ENCODE peak calls at places on chromosomes 16 and 17, in four cellular contexts. One of them, this sample, is unnamed.

GRCh38 chr17:13128676-13129075 is 110.8 kb upstream of the ELAC2 start:
- DNase-seq in RKO: no peak
- DNase-seq in left lung: no peak
- DNase-seq in dermis microvascular lymphatic vessel endothelial cell: no peak
- DNase-seq in this sample: no peak

GRCh38 chr17:73625975-73626706 is 18.1 kb downstream of the SDK2 start:
- DNase-seq in left lung: no peak
- DNase-seq in RKO: no peak
- DNase-seq in dermis microvascular lymphatic vessel endothelial cell: no peak
- DNase-seq in this sample: no peak

GRCh38 chr17:38657824-38658740 is 16.7 kb downstream of the EPOP start:
- DNase-seq in dermis microvascular lymphatic vessel endothelial cell: no peak
- DNase-seq in RKO: no peak
- DNase-seq in left lung: no peak
- DNase-seq in this sample: no peak

GRCh38 chr16:22369221-22369811 is 5.1 kb downstream of the CDR2 start:
- DNase-seq in left lung: no peak
- DNase-seq in dermis microvascular lymphatic vessel endothelial cell: no peak
- DNase-seq in RKO: peak; percentile 78
- DNase-seq in this sample: no peak

GRCh38 chr16:5966004-5966403 is 868.4 kb upstream of the EEF2KMT start:
- DNase-seq in left lung: no peak
- DNase-seq in dermis microvascular lymphatic vessel endothelial cell: no peak
- DNase-seq in RKO: no peak
- DNase-seq in this sample: no peak

GRCh38 chr17:33520404-33521032 is 227.4 kb upstream of the ASIC2 start:
- DNase-seq in dermis microvascular lymphatic vessel endothelial cell: no peak
- DNase-seq in left lung: no peak
- DNase-seq in RKO: peak; percentile 37
- DNase-seq in this sample: no peak

GRCh38 chr16:64657316-64658011 is 464.4 kb downstream of the CDH11 start:
- DNase-seq in dermis microvascular lymphatic vessel endothelial cell: no peak
- DNase-seq in RKO: no peak
- DNase-seq in left lung: no peak
- DNase-seq in this sample: no peak

GRCh38 chr16:9610727-9611126 is 519.3 kb downstream of the HAPSTR1 start:
- DNase-seq in RKO: no peak
- DNase-seq in left lung: no peak
- DNase-seq in dermis microvascular lymphatic vessel endothelial cell: no peak
- DNase-seq in this sample: no peak

GRCh38 chr16:72996291-72997062 is 51.5 kb downstream of the ZFHX3 start:
- DNase-seq in left lung: peak; percentile 52
- DNase-seq in dermis microvascular lymphatic vessel endothelial cell: no peak
- DNase-seq in RKO: no peak
- DNase-seq in this sample: no peak

GRCh38 chr17:56929362-56929969 is 15.6 kb upstream of the TRIM25 start:
- DNase-seq in dermis microvascular lymphatic vessel endothelial cell: no peak
- DNase-seq in RKO: peak; percentile 28
- DNase-seq in left lung: no peak
- DNase-seq in this sample: no peak

GRCh38 chr17:41705271-41705991 is 6.7 kb upstream of the GAST start:
- DNase-seq in RKO: no peak
- DNase-seq in left lung: no peak
- DNase-seq in dermis microvascular lymphatic vessel endothelial cell: no peak
- DNase-seq in this sample: no peak

GRCh38 chr17:33498069-33498468 is 205.0 kb upstream of the ASIC2 start:
- DNase-seq in left lung: no peak
- DNase-seq in dermis microvascular lymphatic vessel endothelial cell: no peak
- DNase-seq in RKO: no peak
- DNase-seq in this sample: no peak

GRCh38 chr17:64507418-64507766 is 615 bp downstream of the CEP95 start:
- DNase-seq in left lung: no peak
- DNase-seq in dermis microvascular lymphatic vessel endothelial cell: peak; percentile 83
- DNase-seq in RKO: peak; percentile 91
- DNase-seq in this sample: peak; percentile 72

GRCh38 chr17:80196652-80197051 is 23.5 kb downstream of the SGSH start:
- DNase-seq in RKO: no peak
- DNase-seq in left lung: no peak
- DNase-seq in dermis microvascular lymphatic vessel endothelial cell: no peak
- DNase-seq in this sample: no peak

GRCh38 chr16:22375117-22375962 is 921 bp upstream of the CDR2 start:
- DNase-seq in left lung: no peak
- DNase-seq in RKO: no peak
- DNase-seq in dermis microvascular lymphatic vessel endothelial cell: no peak
- DNase-seq in this sample: no peak

GRCh38 chr17:53150101-53150698 is 672.5 kb upstream of the KIF2B start:
- DNase-seq in left lung: no peak
- DNase-seq in RKO: peak; percentile 30
- DNase-seq in dermis microvascular lymphatic vessel endothelial cell: peak; percentile 18
- DNase-seq in this sample: no peak

GRCh38 chr17:32636593-32637218 is 149.9 kb downstream of the CDK5R1 start:
- DNase-seq in RKO: no peak
- DNase-seq in left lung: no peak
- DNase-seq in dermis microvascular lymphatic vessel endothelial cell: no peak
- DNase-seq in this sample: no peak

GRCh38 chr17:17669081-17669850 is 12.0 kb upstream of the RAI1 start:
- DNase-seq in dermis microvascular lymphatic vessel endothelial cell: no peak
- DNase-seq in RKO: no peak
- DNase-seq in left lung: no peak
- DNase-seq in this sample: no peak

GRCh38 chr17:76831316-76831715 is 36.9 kb upstream of the MGAT5B start:
- DNase-seq in RKO: no peak
- DNase-seq in dermis microvascular lymphatic vessel endothelial cell: no peak
- DNase-seq in left lung: no peak
- DNase-seq in this sample: no peak

GRCh38 chr16:57486858-57487834 is 853 bp upstream of the DOK4 start:
- DNase-seq in dermis microvascular lymphatic vessel endothelial cell: no peak
- DNase-seq in RKO: peak; percentile 20
- DNase-seq in left lung: peak; percentile 29
- DNase-seq in this sample: peak; percentile 62

GRCh38 chr17:6506679-6507231 is 49.6 kb downstream of the PITPNM3 start:
- DNase-seq in left lung: peak; percentile 75
- DNase-seq in RKO: no peak
- DNase-seq in dermis microvascular lymphatic vessel endothelial cell: no peak
- DNase-seq in this sample: no peak

GRCh38 chr16:84500531-84500930 is 3.9 kb downstream of the MEAK7 start:
- DNase-seq in RKO: no peak
- DNase-seq in dermis microvascular lymphatic vessel endothelial cell: no peak
- DNase-seq in left lung: no peak
- DNase-seq in this sample: no peak

GRCh38 chr17:10224592-10225195 is 26.3 kb upstream of the GAS7 start:
- DNase-seq in dermis microvascular lymphatic vessel endothelial cell: no peak
- DNase-seq in RKO: no peak
- DNase-seq in left lung: no peak
- DNase-seq in this sample: no peak

GRCh38 chr17:49315974-49316570 is 46.0 kb downstream of the ZNF652 start:
- DNase-seq in RKO: peak; percentile 12
- DNase-seq in left lung: no peak
- DNase-seq in dermis microvascular lymphatic vessel endothelial cell: no peak
- DNase-seq in this sample: no peak

GRCh38 chr16:89017543-89017942 is 40.5 kb upstream of the CBFA2T3 start:
- DNase-seq in dermis microvascular lymphatic vessel endothelial cell: no peak
- DNase-seq in RKO: no peak
- DNase-seq in left lung: no peak
- DNase-seq in this sample: peak; percentile 63

GRCh38 chr16:19502395-19503131 is 19.3 kb downstream of the GDE1 start:
- DNase-seq in RKO: peak; percentile 76
- DNase-seq in left lung: peak; percentile 58
- DNase-seq in dermis microvascular lymphatic vessel endothelial cell: peak; percentile 73
- DNase-seq in this sample: peak; percentile 83

GRCh38 chr16:83676056-83676455 is 131.7 kb upstream of the HSBP1 start:
- DNase-seq in RKO: no peak
- DNase-seq in dermis microvascular lymphatic vessel endothelial cell: no peak
- DNase-seq in left lung: no peak
- DNase-seq in this sample: peak; percentile 9

GRCh38 chr17:2024572-2025219 is 438 bp downstream of the RTN4RL1 start:
- DNase-seq in RKO: no peak
- DNase-seq in left lung: no peak
- DNase-seq in dermis microvascular lymphatic vessel endothelial cell: no peak
- DNase-seq in this sample: no peak

GRCh38 chr16:50789757-50790156 is 47.9 kb downstream of the CYLD start:
- DNase-seq in dermis microvascular lymphatic vessel endothelial cell: no peak
- DNase-seq in left lung: no peak
- DNase-seq in RKO: no peak
- DNase-seq in this sample: no peak

GRCh38 chr16:35305476-35305875 is 1846.1 kb downstream of the TP53TG3F start:
- DNase-seq in dermis microvascular lymphatic vessel endothelial cell: no peak
- DNase-seq in RKO: peak; percentile 24
- DNase-seq in left lung: no peak
- DNase-seq in this sample: no peak

GRCh38 chr16:69201291-69201690 is 14.3 kb downstream of the SNTB2 start:
- DNase-seq in dermis microvascular lymphatic vessel endothelial cell: no peak
- DNase-seq in RKO: no peak
- DNase-seq in left lung: no peak
- DNase-seq in this sample: no peak

This sample was measured in suprapubic skin.